ENCODE peak calls at places on chromosomes 16 and 17, in seven cellular contexts. F is sigmoid colon, U is A549, W is GM12878, V is prostate gland, H is IMR-90, A is adrenal gland. S is an unnamed sample.

GRCh38 chr16:12398029-12398735 is 405.5 kb downstream of the CPPED1 start:
- DNase-seq in F (no peak), H (peak), V (no peak), A (no peak), W (no peak), U (no peak), S (no peak)

GRCh38 chr16:10749680-10750035 is 6.0 kb downstream of the NUBP1 start:
- DNase-seq in U (no peak), W (no peak), H (peak), A (peak), V (no peak), F (no peak), S (no peak)

GRCh38 chr17:79942011-79942405 is 93.7 kb downstream of the TBC1D16 start:
- DNase-seq in F (peak), H (no peak), W (no peak), U (no peak), V (no peak), A (peak), S (peak)

GRCh38 chr17:37752482-37752881 is 7.6 kb upstream of the HNF1B start:
- DNase-seq in F (no peak), H (peak), V (no peak), A (no peak), W (no peak), U (peak), S (no peak)

GRCh38 chr17:40063034-40063765 is 435 bp downstream of the THRA start:
- DNase-seq in V (no peak), W (no peak), H (no peak), U (no peak), F (peak), A (peak), S (peak)

GRCh38 chr17:28574536-28574935 is 2.2 kb downstream of the ALDOC start:
- DNase-seq in W (no peak), U (peak), V (no peak), H (no peak), A (no peak), F (no peak), S (no peak)

GRCh38 chr16:79810449-79811189 is 210.1 kb upstream of the MAF start:
- DNase-seq in H (no peak), F (no peak), V (no peak), U (no peak), A (no peak), W (no peak), S (no peak)

GRCh38 chr16:71927787-71928186 is 32.5 kb downstream of the IST1 start:
- DNase-seq in A (no peak), F (no peak), H (no peak), U (no peak), V (no peak), W (no peak), S (no peak)

GRCh38 chr16:54116126-54116525 is 170.5 kb downstream of the IRX3 start:
- DNase-seq in F (no peak), H (no peak), A (no peak), V (no peak), U (no peak), W (no peak), S (no peak)

GRCh38 chr17:82298538-82299421 is 18.6 kb downstream of the CD7 start:
- DNase-seq in A (no peak), H (no peak), F (peak), U (no peak), V (no peak), W (no peak), S (no peak)
- TF ChIP-seq POLR2A in A (no peak), H (no peak), F (no peak), U (no peak), V (no peak), W (no peak), S (no peak)

GRCh38 chr16:85146532-85146797 is 34.2 kb upstream of the CIBAR2 start:
- DNase-seq in H (no peak), A (no peak), V (no peak), F (no peak), U (no peak), W (no peak), S (no peak)
- H3K4me3 ChIP-seq in H (no peak), A (no peak), V (no peak), F (no peak), U (no peak), W (no peak), S (no peak)

GRCh38 chr16:15856217-15856616 is 611 bp downstream of the MYH11 start:
- DNase-seq in W (no peak), F (no peak), H (no peak), V (no peak), A (no peak), U (no peak), S (no peak)

GRCh38 chr16:15857779-15858560 is 1.1 kb upstream of the MYH11 start:
- DNase-seq in W (no peak), U (no peak), A (peak), F (peak), H (peak), V (peak), S (peak)

GRCh38 chr16:15855704-15856003 is 1.2 kb downstream of the MYH11 start:
- DNase-seq in U (no peak), V (no peak), H (no peak), A (no peak), W (no peak), F (no peak), S (no peak)

GRCh38 chr16:15858921-15859668 is 2.3 kb upstream of the MYH11 start:
- DNase-seq in F (no peak), U (no peak), A (no peak), H (no peak), W (no peak), V (no peak), S (no peak)

DNA sequence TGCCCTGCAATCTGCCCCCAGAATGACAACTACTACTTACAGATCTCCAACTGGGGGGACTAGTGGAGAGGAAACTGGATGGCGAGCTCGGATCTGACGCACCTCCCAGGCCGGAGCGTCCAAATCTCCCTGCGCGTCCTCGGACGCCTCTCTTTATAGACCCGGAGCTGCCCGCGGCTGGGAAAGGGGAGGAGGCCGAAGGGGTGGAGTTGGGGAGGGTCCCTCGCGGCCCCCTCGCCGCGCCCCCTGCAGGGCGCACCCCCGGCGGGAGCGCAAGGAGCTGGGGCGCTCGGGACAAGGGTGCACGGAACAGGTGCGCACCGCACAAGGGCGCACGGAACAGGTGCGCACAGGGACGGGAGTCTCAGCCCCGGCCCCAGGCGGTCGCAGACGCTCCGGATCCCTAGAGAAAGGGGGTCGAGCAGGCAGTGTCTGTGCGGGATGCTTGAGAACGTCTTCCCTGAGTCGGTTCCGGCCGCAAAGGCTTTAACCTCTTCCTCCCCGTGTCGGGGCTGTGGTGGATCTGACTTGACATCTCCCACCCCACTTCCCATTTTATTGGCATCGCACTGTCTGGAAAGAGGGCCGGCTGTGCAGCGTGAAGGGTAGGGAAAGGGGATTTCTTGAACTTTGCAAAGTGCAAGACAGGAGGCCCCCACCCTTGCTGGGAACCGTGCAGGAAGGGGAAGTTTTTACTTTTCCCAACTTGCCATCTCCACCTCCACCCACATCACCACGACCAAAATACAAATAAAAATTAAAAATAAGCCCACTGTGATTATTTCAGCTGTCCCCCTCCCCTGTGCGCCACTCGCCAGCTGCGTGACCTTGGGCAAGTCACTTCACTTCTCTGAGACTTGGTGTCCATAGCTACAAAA is at the start of gene MYH11:
- DNase-seq in H (no peak), F (peak), W (no peak), V (no peak), U (no peak), A (no peak), S (no peak)
- TF ChIP-seq CTCF in H (no peak), F (peak), W (no peak), V (no peak), U (no peak), A (no peak), S (no peak)

DNA sequence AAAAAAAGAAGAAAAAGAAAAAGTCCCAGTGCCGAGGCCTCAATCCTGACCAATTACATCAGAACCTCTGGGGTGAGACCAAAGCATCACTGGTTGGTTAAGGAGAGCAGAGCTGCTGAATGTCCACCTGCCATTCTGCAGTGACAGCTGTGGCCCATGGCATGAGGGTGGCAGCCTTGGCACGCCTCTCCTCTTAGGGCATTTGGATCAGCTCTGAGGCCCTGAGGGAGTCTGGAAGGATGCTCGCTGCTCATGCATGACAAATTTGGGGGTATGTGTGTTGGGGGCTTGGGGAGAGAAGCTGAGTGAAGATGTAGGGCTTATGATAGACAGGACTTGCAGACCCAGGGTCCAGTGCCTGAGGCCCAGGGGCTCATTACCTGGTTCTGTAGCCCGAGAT is 26.3 kb downstream of the MYLK3 start:
- DNase-seq in A (no peak), U (no peak), F (no peak), H (no peak), W (no peak), V (no peak), S (no peak)
- TF ChIP-seq POLR2A in A (no peak), U (no peak), F (no peak), H (no peak), W (no peak), V (no peak), S (no peak)

GRCh38 chr16:13957197-13958078 is 37.5 kb downstream of the ERCC4 start:
- DNase-seq in V (peak), H (peak), W (peak), U (peak), A (peak), F (peak), S (peak)

GRCh38 chr16:13958438-13958837 is 38.5 kb downstream of the ERCC4 start:
- DNase-seq in H (no peak), A (no peak), W (no peak), U (peak), V (no peak), F (no peak), S (no peak)

GRCh38 chr16:13953501-13953900 is 33.5 kb downstream of the ERCC4 start:
- DNase-seq in F (no peak), A (no peak), V (no peak), H (no peak), W (no peak), U (no peak), S (no peak)

GRCh38 chr16:13959626-13960025 is 39.7 kb downstream of the ERCC4 start:
- DNase-seq in W (no peak), A (no peak), H (no peak), U (no peak), V (no peak), F (no peak), S (no peak)

GRCh38 chr16:13956635-13957196 is 36.8 kb downstream of the ERCC4 start:
- DNase-seq in F (no peak), V (no peak), U (no peak), H (no peak), A (no peak), W (peak), S (no peak)
- H3K4me3 ChIP-seq in F (peak), V (no peak), U (peak), H (peak), A (peak), W (peak), S (no peak)

GRCh38 chr16:87658564-87659225 is 56.4 kb downstream of the JPH3 start:
- DNase-seq in F (no peak), H (no peak), V (no peak), A (no peak), W (no peak), U (no peak), S (no peak)
- TF ChIP-seq CTCF in F (no peak), H (no peak), V (no peak), A (no peak), W (no peak), U (no peak), S (no peak)

GRCh38 chr17:55421179-55421934 is at the start of gene MMD:
- DNase-seq in U (no peak), V (peak), A (no peak), F (peak), H (no peak), W (no peak), S (peak)
- TF ChIP-seq POLR2A in U (peak), V (peak), A (peak), F (peak), H (no peak), W (peak), S (no peak)

DNA sequence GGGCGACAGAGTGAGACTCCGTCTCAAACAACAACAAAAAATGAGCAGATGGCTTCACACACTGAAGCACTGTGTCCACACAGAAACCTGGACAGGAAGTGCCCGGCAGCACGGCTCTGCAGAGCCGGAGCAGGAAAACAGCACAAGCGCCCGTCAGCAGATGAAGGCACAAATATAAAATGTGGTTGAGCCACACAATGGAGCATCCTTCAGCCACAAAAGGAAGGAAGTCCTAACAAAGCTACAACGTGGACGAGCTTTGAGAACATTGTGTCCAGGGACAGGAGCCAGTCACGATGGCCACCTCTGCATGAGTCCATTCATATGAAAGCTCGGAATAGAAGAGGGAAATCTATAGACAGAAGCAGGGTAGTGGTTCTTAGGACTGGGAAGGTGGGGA is 15.7 kb downstream of the RHBDF2 start:
- DNase-seq in W (no peak), A (peak), H (no peak), F (peak), U (no peak), V (no peak), S (no peak)
- H3K4me3 ChIP-seq in W (no peak), A (no peak), H (no peak), F (no peak), U (no peak), V (no peak), S (no peak)